ENCODE peak calls at places on chromosome 15, in five cellular contexts. W is HepG2, J is K562, Q is GM12878, E is SK-N-SH. Z is an unnamed sample.

GRCh38 chr15:31349233-31350141 is 22.9 kb downstream of the KLF13 start:
- DNase-seq in W (no peak), J (no peak), Q (no peak), E (no peak), Z (no peak)

GRCh38 chr15:70140031-70140542 is 42.4 kb upstream of the TLE3 start:
- DNase-seq in W (no peak), J (no peak), Q (no peak), E (no peak), Z (no peak)

GRCh38 chr15:75646944-75647364 is 758 bp upstream of the SNX33 start:
- DNase-seq in W (no peak), J (peak), Q (no peak), E (no peak), Z (no peak)

GRCh38 chr15:75107905-75108838 is 84.8 kb downstream of the PPCDC start:
- DNase-seq in W (peak), J (peak), Q (peak), E (no peak), Z (peak)

GRCh38 chr15:70584838-70585706 is 178.3 kb downstream of the UACA start:
- DNase-seq in W (peak), J (no peak), Q (no peak), E (peak), Z (no peak)

GRCh38 chr15:79601376-79601775 is 169.2 kb downstream of the MINAR1 start:
- DNase-seq in W (no peak), J (no peak), Q (no peak), E (no peak), Z (no peak)

GRCh38 chr15:32688151-32688639 is 29.6 kb upstream of the GREM1 start:
- DNase-seq in W (peak), J (no peak), Q (no peak), E (no peak), Z (no peak)

GRCh38 chr15:75843618-75844610 is 667 bp downstream of the UBE2Q2 start:
- DNase-seq in W (peak), J (peak), Q (no peak), E (peak), Z (peak)

GRCh38 chr15:65246026-65246714 is 34.9 kb upstream of the CILP start:
- DNase-seq in W (no peak), J (no peak), Q (no peak), E (no peak), Z (no peak)

GRCh38 chr15:60370105-60370803 is 27.5 kb downstream of the ANXA2 start:
- DNase-seq in W (no peak), J (no peak), Q (no peak), E (no peak), Z (no peak)

GRCh38 chr15:91942676-91943417 is 89.3 kb downstream of the SLCO3A1 start:
- DNase-seq in W (peak), J (no peak), Q (no peak), E (no peak), Z (peak)

GRCh38 chr15:68972201-68973065 is 42.1 kb upstream of the NOX5 start:
- DNase-seq in W (no peak), J (peak), Q (no peak), E (no peak), Z (no peak)

GRCh38 chr15:57217716-57218598 is 158.3 kb upstream of the CGNL1 start:
- DNase-seq in W (no peak), J (no peak), Q (no peak), E (no peak), Z (peak)

GRCh38 chr15:65110676-65111292 is 4.2 kb downstream of the UBAP1L start:
- DNase-seq in W (no peak), J (peak), Q (no peak), E (peak), Z (no peak)

GRCh38 chr15:36757189-36757814 is 177.9 kb downstream of the CDIN1 start:
- DNase-seq in W (no peak), J (no peak), Q (no peak), E (no peak), Z (peak)

GRCh38 chr15:99487337-99487730 is 78.5 kb upstream of the MEF2A start:
- DNase-seq in W (no peak), J (no peak), Q (no peak), E (no peak), Z (no peak)

GRCh38 chr15:35307026-35307425 is 221.9 kb upstream of the NANOGP8 start:
- DNase-seq in W (no peak), J (no peak), Q (no peak), E (no peak), Z (no peak)

GRCh38 chr15:69395991-69396390 is 18.2 kb upstream of the KIF23 start:
- DNase-seq in W (no peak), J (no peak), Q (no peak), E (no peak), Z (no peak)

GRCh38 chr15:32952901-32953889 is 235.4 kb downstream of the GREM1 start:
- DNase-seq in W (no peak), J (no peak), Q (no peak), E (no peak), Z (no peak)

GRCh38 chr15:65363306-65363705 is 14.5 kb downstream of the IGDCC3 start:
- DNase-seq in W (no peak), J (no peak), Q (no peak), E (no peak), Z (no peak)

GRCh38 chr15:33310481-33311311 is at the start of gene RYR3:
- DNase-seq in W (no peak), J (no peak), Q (no peak), E (peak), Z (no peak)

GRCh38 chr15:93382196-93382820 is 293.3 kb upstream of the RGMA start:
- DNase-seq in W (no peak), J (no peak), Q (no peak), E (no peak), Z (no peak)

GRCh38 chr15:90598053-90598577 is 68.4 kb downstream of the CRTC3 start:
- DNase-seq in W (peak), J (peak), Q (peak), E (no peak), Z (no peak)

GRCh38 chr15:61996056-61996635 is 64.1 kb downstream of the VPS13C start:
- DNase-seq in W (no peak), J (no peak), Q (no peak), E (no peak), Z (no peak)

GRCh38 chr15:69193948-69194827 is 33.8 kb downstream of the GLCE start:
- DNase-seq in W (no peak), J (no peak), Q (no peak), E (no peak), Z (no peak)

GRCh38 chr15:96353931-96354730 is 23.6 kb downstream of the NR2F2 start:
- DNase-seq in W (no peak), J (peak), Q (no peak), E (no peak), Z (peak)

GRCh38 chr15:78007211-78007956 is 70.1 kb downstream of the TBC1D2B start:
- DNase-seq in W (no peak), J (no peak), Q (no peak), E (no peak), Z (no peak)
- H3K27ac ChIP-seq in W (no peak), J (no peak), Q (no peak), E (peak), Z (no peak)

GRCh38 chr15:74028646-74029045 is 34.1 kb downstream of the PML start:
- DNase-seq in W (no peak), J (no peak), Q (no peak), E (no peak), Z (no peak)
- TF ChIP-seq REST in W (no peak), J (no peak), Q (no peak), E (no peak), Z (no peak)

GRCh38 chr15:41988896-41989572 is 16.7 kb upstream of the EHD4 start:
- DNase-seq in W (no peak), J (no peak), Q (no peak), E (no peak), Z (no peak)
- TF ChIP-seq GABPA in W (no peak), J (no peak), Q (no peak), E (no peak), Z (no peak)

GRCh38 chr15:77992356-77993222 is 84.9 kb downstream of the TBC1D2B start:
- DNase-seq in W (no peak), J (no peak), Q (peak), E (peak), Z (no peak)
- H3K27ac ChIP-seq in W (peak), J (no peak), Q (no peak), E (peak), Z (no peak)

DNA sequence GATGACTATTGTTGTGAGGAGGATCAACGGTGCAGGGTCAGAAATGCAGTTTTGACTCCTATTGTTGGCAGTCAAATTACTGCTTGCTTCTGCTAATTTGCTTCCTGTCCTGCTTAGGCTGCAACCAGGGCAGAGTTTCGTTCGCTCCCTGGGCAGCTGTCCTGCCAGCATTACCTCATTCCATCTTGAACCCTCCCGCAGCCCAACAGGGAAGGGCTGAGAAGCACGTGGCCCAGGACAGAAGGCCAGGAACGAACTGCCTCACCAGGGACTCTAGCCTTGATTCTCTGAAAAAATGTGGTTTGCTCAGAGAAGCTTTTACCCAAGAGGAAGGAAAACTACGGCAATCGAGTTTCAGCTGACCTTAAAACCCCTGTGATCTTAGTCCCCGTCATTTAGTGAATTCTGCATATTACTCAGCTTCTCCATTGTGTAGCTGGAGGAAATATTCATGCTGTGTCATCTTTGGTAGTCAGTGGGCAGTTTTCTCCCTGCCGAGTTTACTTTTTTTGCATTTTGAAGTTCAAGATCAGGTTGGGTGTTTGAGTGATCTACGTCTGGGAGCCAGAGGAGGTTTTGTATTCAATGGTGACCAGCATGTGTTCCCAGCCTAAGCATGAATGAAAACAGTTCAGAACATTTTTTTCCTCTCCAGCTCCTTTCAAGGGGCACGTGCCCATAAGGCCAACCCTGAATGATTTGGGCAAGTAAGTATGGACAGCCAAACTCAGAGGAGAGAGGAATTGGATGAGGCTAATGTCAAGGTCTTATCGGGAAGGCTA is 23.0 kb downstream of the TLNRD1 start:
- DNase-seq in W (no peak), J (peak), Q (peak), E (no peak), Z (peak)
- TF ChIP-seq REST in W (no peak), J (no peak), Q (no peak), E (no peak), Z (no peak)

GRCh38 chr15:82699726-82700125 is 9.9 kb downstream of the AP3B2 start:
- DNase-seq in W (no peak), J (peak), Q (no peak), E (no peak), Z (no peak)

GRCh38 chr15:82697735-82698407 is 11.8 kb downstream of the AP3B2 start:
- DNase-seq in W (no peak), J (no peak), Q (no peak), E (no peak), Z (no peak)

DNA sequence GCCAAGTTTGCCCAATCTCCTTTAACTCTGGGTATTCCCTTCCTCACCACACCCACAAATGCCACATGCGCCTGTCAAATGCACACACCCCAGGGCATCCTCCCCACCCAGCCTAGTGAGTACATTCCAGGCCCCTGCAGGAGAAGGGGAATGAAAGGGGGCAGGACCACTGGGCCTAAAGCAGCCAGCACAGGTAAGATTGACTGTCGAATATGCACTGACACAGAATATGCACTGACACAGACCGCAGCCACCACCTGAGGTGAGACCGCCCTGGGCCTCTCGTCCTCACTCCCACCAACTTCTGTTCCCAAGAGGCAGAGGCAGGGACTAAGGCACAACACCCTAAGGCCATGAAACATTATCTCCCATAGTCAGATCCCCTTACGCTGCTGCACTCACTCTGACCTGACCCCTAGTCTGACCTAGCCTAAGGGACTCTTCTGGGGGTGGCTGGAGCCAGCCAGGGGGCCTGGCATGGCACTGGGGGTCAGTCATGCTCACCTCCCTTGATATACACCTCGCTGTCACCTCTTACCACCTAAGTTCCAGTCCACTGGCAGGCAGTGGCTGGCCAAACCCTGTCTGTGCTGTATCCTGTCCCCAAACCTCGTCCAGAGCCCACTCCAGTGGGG is 10.8 kb downstream of the AP3B2 start:
- DNase-seq in W (no peak), J (no peak), Q (no peak), E (no peak), Z (no peak)
- TF ChIP-seq GABPA in W (no peak), J (no peak), Q (no peak), E (no peak), Z (no peak)

GRCh38 chr15:29919380-29919881 is 97.2 kb upstream of the TJP1 start:
- DNase-seq in W (no peak), J (no peak), Q (no peak), E (no peak), Z (no peak)
- H3K27ac ChIP-seq in W (no peak), J (no peak), Q (no peak), E (no peak), Z (no peak)

DNA sequence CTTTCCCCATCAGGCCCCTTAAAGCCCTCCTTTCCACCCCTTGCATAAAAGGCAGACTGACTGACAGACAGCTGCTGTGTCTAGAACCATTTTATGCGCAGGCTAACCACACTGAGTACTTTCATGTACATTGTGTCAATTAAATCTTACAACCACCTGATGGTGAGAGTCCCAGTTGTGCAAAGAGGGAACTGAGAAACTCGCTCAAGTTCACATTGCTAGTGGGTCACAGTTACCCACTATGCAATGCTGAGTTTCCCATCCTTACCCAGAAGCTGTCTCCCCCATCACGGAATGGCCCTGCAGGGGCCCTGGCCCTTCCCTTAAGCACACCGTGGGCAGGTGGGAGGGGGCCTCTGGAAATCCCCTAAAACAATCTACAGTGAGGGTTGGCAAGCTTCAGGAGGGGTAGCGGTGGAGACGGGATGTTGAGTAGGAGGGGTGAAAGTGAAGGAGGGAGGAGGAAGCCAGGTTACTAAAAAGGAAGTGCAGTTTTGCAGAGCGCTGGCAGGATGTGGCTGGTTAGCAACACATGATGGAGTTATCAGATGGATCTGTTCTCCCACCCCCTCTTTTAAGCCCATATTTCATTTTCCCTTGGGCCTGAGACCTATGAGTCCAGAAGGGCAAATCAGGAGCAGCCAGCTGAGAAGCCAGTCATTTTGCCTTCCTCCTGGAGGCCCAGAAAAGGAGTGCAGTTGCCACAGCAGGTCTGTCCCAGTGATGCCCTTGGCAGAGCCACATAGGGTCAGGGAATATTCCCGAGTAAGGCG is 30.0 kb downstream of the STARD5 start:
- DNase-seq in W (no peak), J (no peak), Q (peak), E (peak), Z (no peak)
- TF ChIP-seq REST in W (no peak), J (no peak), Q (peak), E (no peak), Z (no peak)

GRCh38 chr15:48516125-48516524 is 129.4 kb downstream of the FBN1 start:
- DNase-seq in W (no peak), J (no peak), Q (no peak), E (no peak), Z (no peak)

GRCh38 chr15:48515497-48515896 is 130.0 kb downstream of the FBN1 start:
- DNase-seq in W (no peak), J (no peak), Q (no peak), E (no peak), Z (no peak)

GRCh38 chr15:48514103-48514817 is 131.2 kb downstream of the FBN1 start:
- DNase-seq in W (no peak), J (no peak), Q (no peak), E (no peak), Z (no peak)

GRCh38 chr15:48507416-48508065 is 138.0 kb downstream of the FBN1 start:
- DNase-seq in W (peak), J (peak), Q (peak), E (peak), Z (peak)

DNA sequence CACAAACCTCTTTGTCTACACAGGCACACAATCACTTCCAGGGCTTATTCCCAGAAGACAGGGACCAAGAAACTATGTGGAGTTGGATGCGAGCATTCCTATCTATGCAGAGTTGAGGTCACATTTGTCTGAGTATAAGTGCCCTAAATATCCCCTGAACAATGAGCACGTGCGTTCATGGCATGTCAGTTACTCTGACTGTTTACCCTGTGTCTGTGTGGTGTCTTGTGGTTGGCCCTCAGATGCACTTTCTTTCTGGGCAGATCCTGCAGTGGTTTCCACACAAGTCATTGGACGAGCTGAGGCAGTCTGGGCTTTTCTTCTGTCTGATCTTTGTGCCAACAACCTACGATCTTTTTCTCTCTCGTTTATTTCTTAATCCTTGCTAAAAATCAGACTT is 134.5 kb downstream of the FBN1 start:
- DNase-seq in W (no peak), J (no peak), Q (no peak), E (no peak), Z (no peak)
- TF ChIP-seq GABPA in W (no peak), J (no peak), Q (no peak), E (no peak), Z (no peak)